ENCODE peak calls at places on chromosomes 3 and 15, in six cellular contexts. O, K, M, B, Q and U are unnamed samples.

GRCh38 chr3:126540342-126540849 is 16.4 kb downstream of the CHST13 start:
- DNase-seq in M (peak; percentile 92), Q (no peak), K (peak; percentile 82), B (peak; percentile 91), O (peak; percentile 52), U (no peak)

GRCh38 chr3:42655331-42655888 is 1.9 kb downstream of the ZBTB47 start:
- DNase-seq in K (no peak), B (no peak), O (no peak), M (no peak), Q (peak; percentile 41), U (peak; percentile 71)

GRCh38 chr3:45647148-45647619 is 42.0 kb upstream of the SACM1L start:
- DNase-seq in Q (no peak), B (peak; percentile 90), O (no peak), K (peak; percentile 84), M (no peak), U (no peak)

GRCh38 chr3:117202415-117202814 is 492.8 kb downstream of the TUSC7 start:
- DNase-seq in Q (no peak), B (no peak), K (no peak), O (no peak), M (no peak), U (no peak)

GRCh38 chr3:85090495-85090894 is 131.7 kb downstream of the CADM2 start:
- DNase-seq in Q (no peak), M (no peak), O (no peak), B (no peak), K (no peak), U (no peak)

GRCh38 chr3:39126532-39127071 is 19.1 kb downstream of the TTC21A start:
- DNase-seq in M (no peak), O (no peak), B (peak; percentile 77), Q (no peak), K (peak; percentile 24), U (peak; percentile 47)

GRCh38 chr3:182794455-182794773 is 1.1 kb downstream of the ATP11B start:
- DNase-seq in M (no peak), O (no peak), B (peak; percentile 9), K (no peak), Q (no peak), U (no peak)

GRCh38 chr3:31733234-31733667 is 200.5 kb downstream of the STT3B start:
- DNase-seq in Q (no peak), M (no peak), O (no peak), K (peak; percentile 2), B (peak; percentile 8), U (no peak)

GRCh38 chr15:73464602-73465001 is 21.6 kb downstream of the REC114 start:
- DNase-seq in O (no peak), M (no peak), K (no peak), B (no peak), Q (no peak), U (no peak)

GRCh38 chr15:79978694-79979519 is 7.9 kb upstream of the BCL2A1 start:
- DNase-seq in M (no peak), K (peak; percentile 64), B (peak; percentile 85), Q (no peak), O (no peak), U (no peak)

GRCh38 chr3:144760831-144761230 is 789.2 kb downstream of the DIPK2A start:
- DNase-seq in B (no peak), M (no peak), O (no peak), K (peak; percentile 4), Q (no peak), U (no peak)

GRCh38 chr3:168865022-168865551 is 769.4 kb upstream of the GOLIM4 start:
- DNase-seq in Q (no peak), B (peak; percentile 73), M (no peak), O (no peak), K (no peak), U (no peak)
- H3K4me3 ChIP-seq in Q (no peak overlapping the region), B (no peak overlapping the region), M (no peak overlapping the region), O (no peak overlapping the region), K (no peak overlapping the region), U (no peak overlapping the region)

DNA sequence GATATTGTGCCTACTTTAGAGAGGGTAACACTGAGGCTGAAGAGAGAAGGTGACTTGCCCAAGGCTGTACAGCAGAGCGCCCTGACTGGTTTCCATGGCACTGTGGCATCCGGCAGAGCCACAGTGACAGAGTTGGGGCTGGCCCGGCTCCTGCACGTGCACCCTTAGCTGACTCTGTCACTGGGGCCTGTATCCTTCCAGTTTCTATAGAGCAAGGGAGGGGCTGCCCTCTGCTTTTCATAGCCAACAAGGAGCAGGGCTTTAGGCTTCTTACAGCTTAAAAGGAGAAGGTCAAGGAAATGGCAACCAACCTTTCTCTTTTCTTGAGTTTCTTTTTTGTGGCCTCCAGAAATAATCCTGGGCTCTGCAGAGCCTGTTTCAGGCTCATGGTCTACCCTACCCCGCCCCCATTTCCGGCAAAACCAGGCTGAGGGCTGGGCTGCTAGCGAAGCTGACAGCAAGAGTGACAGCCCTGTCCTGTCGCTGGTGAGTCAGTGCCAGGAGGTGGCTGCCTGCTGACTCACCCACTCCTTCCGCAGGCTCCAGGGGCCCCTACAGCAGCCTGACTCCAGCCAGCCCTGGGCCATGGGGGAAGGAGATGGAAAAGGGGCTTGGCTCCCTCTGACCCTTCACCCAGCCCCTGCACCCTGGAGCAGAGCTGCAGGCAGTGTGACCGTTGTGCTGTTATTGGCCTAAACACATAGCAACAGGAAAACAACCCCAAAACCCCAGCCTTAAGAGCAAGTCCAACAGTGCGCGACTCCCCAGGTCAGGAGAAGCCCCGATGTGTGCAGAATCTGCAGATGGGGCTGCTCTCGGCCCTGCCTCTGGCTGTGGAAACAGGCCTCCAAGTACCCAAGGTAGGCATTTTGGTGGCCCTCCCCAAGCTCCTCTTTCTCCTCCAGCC is 29.8 kb downstream of the SLC6A6 start:
- DNase-seq in K (peak; percentile 81), Q (peak; percentile 85), M (peak; percentile 96), O (peak; percentile 90), B (peak; percentile 58), U (no peak)
- H3K4me3 ChIP-seq in K (no peak overlapping the region), Q (no peak overlapping the region), M (no peak overlapping the region), O (no peak overlapping the region), B (no peak overlapping the region), U (no peak overlapping the region)

DNA sequence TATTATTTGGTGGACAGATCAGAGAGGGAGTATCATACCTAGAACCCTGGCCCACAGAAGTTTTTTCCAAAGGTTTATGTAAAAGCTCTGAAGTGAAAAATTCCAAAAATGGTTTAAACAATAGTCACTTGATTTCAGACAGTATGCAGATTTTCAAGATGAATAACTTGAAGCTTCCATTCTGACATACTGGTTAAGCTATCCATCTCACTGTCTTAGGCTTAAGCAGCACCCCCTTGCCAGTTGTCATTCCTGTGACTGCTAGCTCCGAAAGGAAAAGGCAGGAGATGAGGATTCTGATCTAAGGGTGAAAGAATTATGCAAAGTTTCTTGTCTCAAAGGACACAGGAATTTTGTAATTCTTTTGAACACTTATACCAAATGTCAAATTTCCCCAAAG is 337.5 kb upstream of the THBS1 start:
- DNase-seq in O (no peak), B (no peak), Q (no peak), K (no peak), M (no peak), U (no peak)
- H3K4me3 ChIP-seq in O (no peak overlapping the region), B (no peak overlapping the region), Q (no peak overlapping the region), K (no peak overlapping the region), M (no peak overlapping the region), U (no peak overlapping the region)

GRCh38 chr15:91711384-91712082 is 142.0 kb upstream of the SLCO3A1 start:
- DNase-seq in O (no peak), B (no peak), M (no peak), Q (no peak), K (no peak), U (no peak)

GRCh38 chr15:91717811-91718210 is 135.7 kb upstream of the SLCO3A1 start:
- DNase-seq in K (no peak), O (no peak), B (no peak), Q (no peak), M (no peak), U (no peak)

GRCh38 chr15:91716536-91716935 is 137.0 kb upstream of the SLCO3A1 start:
- DNase-seq in O (no peak), K (no peak), Q (no peak), M (no peak), B (no peak), U (no peak)
- H3K4me3 ChIP-seq in O (no peak overlapping the region), K (no peak overlapping the region), Q (no peak overlapping the region), M (no peak overlapping the region), B (no peak overlapping the region), U (no peak overlapping the region)